ENCODE peak calls at places on chromosome 13, in four cellular contexts. One of them, this sample, is unnamed.
A peak's percentile ranks its signal among the peaks of the same experiment; 100 is the strongest.

GRCh38 chr13:27005976-27006518 is 165.6 kb downstream of the USP12 start:
- DNase-seq in pancreas: no peak
- DNase-seq in psoas muscle: no peak
- DNase-seq in aorta: no peak
- DNase-seq in this sample: no peak

GRCh38 chr13:90680826-90681225 is 666.7 kb upstream of the MIR17HG start:
- DNase-seq in aorta: no peak
- DNase-seq in psoas muscle: no peak
- DNase-seq in pancreas: no peak
- DNase-seq in this sample: no peak

GRCh38 chr13:111267205-111267604 is 53.2 kb upstream of the TEX29 start:
- DNase-seq in pancreas: no peak
- DNase-seq in psoas muscle: no peak
- DNase-seq in aorta: no peak
- DNase-seq in this sample: peak; percentile 51

GRCh38 chr13:51364404-51365008 is 25.0 kb downstream of the SERPINE3 start:
- DNase-seq in aorta: no peak
- DNase-seq in psoas muscle: no peak
- DNase-seq in pancreas: no peak
- DNase-seq in this sample: no peak

GRCh38 chr13:104586010-104586746 is 1520.0 kb upstream of the SLC10A2 start:
- DNase-seq in pancreas: peak; percentile 63
- DNase-seq in psoas muscle: no peak
- DNase-seq in aorta: no peak
- DNase-seq in this sample: peak; percentile 48

GRCh38 chr13:37618554-37618953 is 20.0 kb upstream of the POSTN start:
- DNase-seq in pancreas: no peak
- DNase-seq in aorta: no peak
- DNase-seq in psoas muscle: no peak
- DNase-seq in this sample: no peak

GRCh38 chr13:73754727-73755292 is 379.4 kb downstream of the KLF12 start:
- DNase-seq in pancreas: peak; percentile 18
- DNase-seq in aorta: no peak
- DNase-seq in psoas muscle: no peak
- DNase-seq in this sample: no peak

GRCh38 chr13:41148421-41149283 is 16.1 kb upstream of the KBTBD6 start:
- DNase-seq in pancreas: no peak
- DNase-seq in psoas muscle: no peak
- DNase-seq in aorta: no peak
- DNase-seq in this sample: no peak

GRCh38 chr13:26656919-26657318 is 99.4 kb downstream of the WASF3 start:
- DNase-seq in pancreas: no peak
- DNase-seq in psoas muscle: no peak
- DNase-seq in aorta: no peak
- DNase-seq in this sample: no peak

GRCh38 chr13:20127563-20128458 is 33.0 kb downstream of the GJA3 start:
- DNase-seq in pancreas: peak; percentile 77
- DNase-seq in aorta: peak; percentile 90
- DNase-seq in psoas muscle: peak; percentile 72
- DNase-seq in this sample: peak; percentile 49

GRCh38 chr13:28819046-28819747 is 942 bp upstream of the MTUS2 start:
- DNase-seq in pancreas: no peak
- DNase-seq in aorta: no peak
- DNase-seq in psoas muscle: no peak
- DNase-seq in this sample: peak; percentile 2

GRCh38 chr13:44306401-44307192 is 67.0 kb upstream of the SERP2 start:
- DNase-seq in pancreas: no peak
- DNase-seq in psoas muscle: peak; percentile 45
- DNase-seq in aorta: peak; percentile 86
- DNase-seq in this sample: peak; percentile 90

GRCh38 chr13:97120976-97121375 is 101.2 kb upstream of the MBNL2 start:
- DNase-seq in psoas muscle: no peak
- DNase-seq in pancreas: no peak
- DNase-seq in aorta: no peak
- DNase-seq in this sample: no peak

GRCh38 chr13:51397262-51397933 is 55.4 kb downstream of the INTS6 start:
- DNase-seq in psoas muscle: no peak
- DNase-seq in pancreas: no peak
- DNase-seq in aorta: no peak
- DNase-seq in this sample: peak; percentile 64

GRCh38 chr13:109918179-109918651 is 131.8 kb upstream of the IRS2 start:
- DNase-seq in psoas muscle: peak; percentile 72
- DNase-seq in aorta: no peak
- DNase-seq in pancreas: no peak
- DNase-seq in this sample: peak; percentile 73

GRCh38 chr13:113855012-113855921 is 8.6 kb downstream of the GAS6 start:
- DNase-seq in psoas muscle: peak; percentile 76
- DNase-seq in aorta: peak; percentile 74
- DNase-seq in pancreas: peak; percentile 6
- DNase-seq in this sample: no peak

DNA sequence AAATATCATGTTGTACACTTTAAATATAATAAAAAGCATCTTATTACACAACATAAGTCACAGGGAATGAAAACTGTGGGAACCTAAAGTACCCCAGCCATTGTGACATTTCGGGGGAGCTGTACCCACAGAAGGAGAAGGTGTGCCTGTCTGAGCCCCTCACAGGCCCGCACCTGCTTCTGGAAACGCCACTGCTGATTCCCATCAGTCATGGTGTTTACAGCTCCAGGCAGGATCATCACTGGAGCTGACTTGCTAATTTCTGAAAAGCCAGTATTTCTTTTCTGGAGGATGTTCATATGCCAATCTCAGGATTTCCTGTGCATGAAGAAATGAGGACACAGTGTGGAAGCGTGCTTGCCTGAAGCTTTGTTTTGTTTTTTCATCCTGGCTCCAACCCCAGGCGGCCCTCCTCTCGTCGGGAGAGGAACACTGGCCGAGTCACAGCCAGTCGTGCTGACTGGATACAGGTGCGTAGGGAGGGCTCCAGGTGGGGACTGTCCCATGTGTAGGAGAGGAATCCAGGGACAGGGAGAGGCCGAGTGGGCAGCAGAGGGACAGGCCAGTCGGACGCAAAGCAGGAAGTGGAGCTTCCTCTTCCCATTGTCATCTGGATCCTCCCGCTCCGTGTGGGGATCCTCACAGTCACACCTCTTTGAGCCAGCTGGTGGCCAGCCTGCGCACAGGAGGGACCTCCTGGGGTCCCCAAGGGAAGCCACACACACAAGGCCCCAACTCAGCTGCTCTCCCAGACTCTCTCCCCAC is 4.2 kb upstream of the ATP12A start:
- DNase-seq in pancreas: no peak
- DNase-seq in psoas muscle: no peak
- DNase-seq in aorta: no peak
- DNase-seq in this sample: no peak
- H3K27ac ChIP-seq in pancreas: no peak overlapping the region
- H3K27ac ChIP-seq in psoas muscle: no peak overlapping the region
- H3K27ac ChIP-seq in aorta: no peak overlapping the region
- H3K27ac ChIP-seq in this sample: no peak overlapping the region

GRCh38 chr13:49240017-49240416 is 7.7 kb upstream of the CDADC1 start:
- DNase-seq in pancreas: no peak
- DNase-seq in aorta: no peak
- DNase-seq in psoas muscle: no peak
- DNase-seq in this sample: no peak

GRCh38 chr13:49234741-49235140 is 13.0 kb upstream of the CDADC1 start:
- DNase-seq in pancreas: no peak
- DNase-seq in aorta: no peak
- DNase-seq in psoas muscle: no peak
- DNase-seq in this sample: no peak

GRCh38 chr13:49238621-49239020 is 9.1 kb upstream of the CDADC1 start:
- DNase-seq in aorta: no peak
- DNase-seq in pancreas: no peak
- DNase-seq in psoas muscle: no peak
- DNase-seq in this sample: no peak

GRCh38 chr13:49241296-49241695 is 6.4 kb upstream of the CDADC1 start:
- DNase-seq in psoas muscle: no peak
- DNase-seq in aorta: no peak
- DNase-seq in pancreas: no peak
- DNase-seq in this sample: no peak

GRCh38 chr13:49235856-49236431 is 11.8 kb upstream of the CDADC1 start:
- DNase-seq in aorta: no peak
- DNase-seq in psoas muscle: no peak
- DNase-seq in pancreas: no peak
- DNase-seq in this sample: no peak
- H3K4me3 ChIP-seq in aorta: no peak overlapping the region
- H3K4me3 ChIP-seq in psoas muscle: no peak overlapping the region
- H3K4me3 ChIP-seq in pancreas: no peak overlapping the region
- H3K4me3 ChIP-seq in this sample: no peak overlapping the region

GRCh38 chr13:98470920-98471319 is 106.0 kb downstream of the STK24 start:
- DNase-seq in aorta: no peak
- DNase-seq in pancreas: no peak
- DNase-seq in psoas muscle: no peak
- DNase-seq in this sample: no peak

GRCh38 chr13:98474292-98474691 is 102.6 kb downstream of the STK24 start:
- DNase-seq in aorta: no peak
- DNase-seq in pancreas: no peak
- DNase-seq in psoas muscle: no peak
- DNase-seq in this sample: no peak

GRCh38 chr13:98473792-98474153 is 103.1 kb downstream of the STK24 start:
- DNase-seq in aorta: no peak
- DNase-seq in pancreas: no peak
- DNase-seq in psoas muscle: no peak
- DNase-seq in this sample: no peak

GRCh38 chr13:98473135-98473791 is 103.6 kb downstream of the STK24 start:
- DNase-seq in aorta: no peak
- DNase-seq in psoas muscle: no peak
- DNase-seq in pancreas: no peak
- DNase-seq in this sample: no peak

GRCh38 chr13:98471895-98472294 is 105.0 kb downstream of the STK24 start:
- DNase-seq in aorta: no peak
- DNase-seq in psoas muscle: no peak
- DNase-seq in pancreas: no peak
- DNase-seq in this sample: no peak
- H3K4me1 ChIP-seq in aorta: no peaks in the 10 kb centered on the region
- H3K4me1 ChIP-seq in psoas muscle: peaks cover 17% of the 10 kb centered on the region
- H3K4me1 ChIP-seq in pancreas: peaks cover 12% of the 10 kb centered on the region
- H3K4me1 ChIP-seq in this sample: peaks cover 22% of the 10 kb centered on the region

GRCh38 chr13:30866692-30867669 is 39.1 kb upstream of the MEDAG start:
- DNase-seq in pancreas: no peak
- DNase-seq in psoas muscle: no peak
- DNase-seq in aorta: no peak
- DNase-seq in this sample: no peak

GRCh38 chr13:30870049-30870884 is 35.8 kb upstream of the MEDAG start:
- DNase-seq in aorta: peak; percentile 96
- DNase-seq in psoas muscle: peak; percentile 91
- DNase-seq in pancreas: peak; percentile 44
- DNase-seq in this sample: peak; percentile 94

GRCh38 chr13:30870916-30871712 is 35.0 kb upstream of the MEDAG start:
- DNase-seq in aorta: no peak
- DNase-seq in psoas muscle: no peak
- DNase-seq in pancreas: no peak
- DNase-seq in this sample: no peak

GRCh38 chr13:30869491-30869890 is 36.6 kb upstream of the MEDAG start:
- DNase-seq in pancreas: no peak
- DNase-seq in psoas muscle: no peak
- DNase-seq in aorta: peak; percentile 87
- DNase-seq in this sample: no peak

GRCh38 chr13:30868806-30869470 is 37.1 kb upstream of the MEDAG start:
- DNase-seq in pancreas: no peak
- DNase-seq in aorta: no peak
- DNase-seq in psoas muscle: no peak
- DNase-seq in this sample: no peak
- H3K27ac ChIP-seq in pancreas: no peak overlapping the region
- H3K27ac ChIP-seq in aorta: peak overlapping the region; percentile 70
- H3K27ac ChIP-seq in psoas muscle: no peak overlapping the region
- H3K27ac ChIP-seq in this sample: peak overlapping the region; percentile 99

GRCh38 chr13:60647547-60647946 is 250.5 kb downstream of the TDRD3 start:
- DNase-seq in psoas muscle: no peak
- DNase-seq in aorta: no peak
- DNase-seq in pancreas: no peak
- DNase-seq in this sample: no peak
- H3K4me3 ChIP-seq in psoas muscle: no peak overlapping the region
- H3K4me3 ChIP-seq in aorta: no peak overlapping the region
- H3K4me3 ChIP-seq in pancreas: no peak overlapping the region
- H3K4me3 ChIP-seq in this sample: no peak overlapping the region

DNA sequence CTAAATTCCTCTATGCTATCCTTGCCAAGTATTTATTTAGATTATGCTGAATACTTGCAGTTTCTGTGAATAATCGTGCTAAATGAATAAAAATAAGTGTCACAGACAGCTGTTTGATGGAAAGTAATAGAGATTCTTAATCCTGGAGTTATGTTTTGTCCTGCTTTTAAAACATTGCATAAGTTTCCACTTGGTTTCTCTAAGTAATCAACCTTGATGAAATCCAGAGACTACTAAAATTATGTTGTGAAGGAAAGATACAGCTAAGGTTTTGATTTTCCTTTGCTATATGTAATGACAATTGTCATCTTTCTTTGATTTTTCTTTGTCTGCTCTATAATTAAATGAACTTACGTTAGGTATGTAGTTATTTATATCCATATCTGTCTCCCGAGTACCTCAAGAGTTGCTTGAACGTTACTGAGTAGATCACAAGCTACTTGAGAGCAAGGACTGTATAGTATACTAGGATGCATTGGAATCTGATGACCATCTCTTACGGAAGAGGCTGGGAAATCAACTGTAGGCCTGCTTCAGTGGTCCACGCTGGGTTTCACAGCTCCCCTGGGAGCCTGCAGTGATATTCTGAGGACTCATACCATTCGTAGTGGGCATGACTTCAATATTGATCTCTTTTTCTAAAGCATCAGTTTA is 5.8 kb downstream of the ABHD13 start:
- DNase-seq in aorta: no peak
- DNase-seq in psoas muscle: no peak
- DNase-seq in pancreas: no peak
- DNase-seq in this sample: no peak
- H3K4me1 ChIP-seq in aorta: peaks cover 2% of the 10 kb centered on the region
- H3K4me1 ChIP-seq in psoas muscle: peaks cover 45% of the 10 kb centered on the region
- H3K4me1 ChIP-seq in pancreas: peaks cover 21% of the 10 kb centered on the region
- H3K4me1 ChIP-seq in this sample: peaks cover 8% of the 10 kb centered on the region

DNA sequence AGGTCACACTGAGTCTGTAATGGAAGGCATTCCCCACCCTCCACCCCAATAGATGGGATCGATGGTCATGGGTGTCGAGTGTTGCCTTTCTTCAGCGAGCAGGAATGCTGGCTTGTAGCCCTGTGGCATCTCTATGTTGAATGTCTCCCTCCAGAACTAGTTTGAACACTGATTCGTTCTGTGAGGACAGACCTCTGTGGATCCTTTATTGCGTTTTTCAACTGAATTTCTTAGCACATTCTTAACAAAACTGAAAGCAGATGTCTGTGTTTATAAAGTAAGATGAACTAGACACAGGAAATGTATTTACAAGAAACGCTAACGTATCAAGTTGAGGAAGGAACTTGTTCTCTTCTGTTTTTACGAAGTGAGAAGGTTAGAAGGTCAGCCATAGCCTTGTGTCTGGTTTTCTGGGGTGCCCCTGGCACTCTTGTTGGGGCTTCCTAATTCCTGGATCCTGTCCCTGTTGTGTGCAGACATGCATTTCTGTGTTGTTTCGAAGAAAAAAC is 36.8 kb upstream of the TM9SF2 start:
- DNase-seq in psoas muscle: no peak
- DNase-seq in aorta: no peak
- DNase-seq in pancreas: no peak
- DNase-seq in this sample: peak; percentile 87
- H3K27ac ChIP-seq in psoas muscle: no peak overlapping the region
- H3K27ac ChIP-seq in aorta: no peak overlapping the region
- H3K27ac ChIP-seq in pancreas: no peak overlapping the region
- H3K27ac ChIP-seq in this sample: peak overlapping the region; percentile 6